ENCODE peak calls at places on chromosomes 3 and 15, in five cellular contexts. N, W, C, Y and L are unnamed samples.

GRCh38 chr15:101370330-101371024 is 75.4 kb upstream of the SNRPA1 start:
- DNase-seq in N (no peak), W (no peak), C (no peak), Y (no peak), L (no peak)

GRCh38 chr3:46191730-46192129 is 16.4 kb downstream of the CCR1 start:
- DNase-seq in N (no peak), W (no peak), C (no peak), Y (no peak), L (no peak)

GRCh38 chr15:31974855-31975421 is 55.4 kb upstream of the CHRNA7 start:
- DNase-seq in N (peak; percentile 92), W (peak; percentile 3), C (peak; percentile 88), Y (peak; percentile 11), L (peak; percentile 77)

GRCh38 chr3:4290272-4290893 is 12.8 kb upstream of the SETMAR start:
- DNase-seq in N (peak; percentile 55), W (no peak), C (peak; percentile 30), Y (peak; percentile 58), L (peak; percentile 55)

GRCh38 chr3:63593779-63594178 is 58.7 kb upstream of the SNTN start:
- DNase-seq in N (no peak), W (no peak), C (no peak), Y (no peak), L (no peak)

GRCh38 chr15:29822685-29823459 is 604 bp upstream of the TJP1 start:
- DNase-seq in N (peak; percentile 70), W (peak; percentile 75), C (peak; percentile 31), Y (peak; percentile 87), L (no peak)

GRCh38 chr3:37223084-37223975 is 48.9 kb upstream of the LRRFIP2 start:
- DNase-seq in N (no peak), W (peak; percentile 85), C (no peak), Y (no peak), L (no peak)

GRCh38 chr3:95154775-95155174 is 1091.9 kb downstream of the NSUN3 start:
- DNase-seq in N (no peak), W (peak; percentile 48), C (no peak), Y (no peak), L (no peak)

GRCh38 chr3:194572131-194572789 is 61.0 kb downstream of the TMEM44 start:
- DNase-seq in N (no peak), W (peak; percentile 81), C (peak; percentile 40), Y (peak; percentile 60), L (peak; percentile 24)

DNA sequence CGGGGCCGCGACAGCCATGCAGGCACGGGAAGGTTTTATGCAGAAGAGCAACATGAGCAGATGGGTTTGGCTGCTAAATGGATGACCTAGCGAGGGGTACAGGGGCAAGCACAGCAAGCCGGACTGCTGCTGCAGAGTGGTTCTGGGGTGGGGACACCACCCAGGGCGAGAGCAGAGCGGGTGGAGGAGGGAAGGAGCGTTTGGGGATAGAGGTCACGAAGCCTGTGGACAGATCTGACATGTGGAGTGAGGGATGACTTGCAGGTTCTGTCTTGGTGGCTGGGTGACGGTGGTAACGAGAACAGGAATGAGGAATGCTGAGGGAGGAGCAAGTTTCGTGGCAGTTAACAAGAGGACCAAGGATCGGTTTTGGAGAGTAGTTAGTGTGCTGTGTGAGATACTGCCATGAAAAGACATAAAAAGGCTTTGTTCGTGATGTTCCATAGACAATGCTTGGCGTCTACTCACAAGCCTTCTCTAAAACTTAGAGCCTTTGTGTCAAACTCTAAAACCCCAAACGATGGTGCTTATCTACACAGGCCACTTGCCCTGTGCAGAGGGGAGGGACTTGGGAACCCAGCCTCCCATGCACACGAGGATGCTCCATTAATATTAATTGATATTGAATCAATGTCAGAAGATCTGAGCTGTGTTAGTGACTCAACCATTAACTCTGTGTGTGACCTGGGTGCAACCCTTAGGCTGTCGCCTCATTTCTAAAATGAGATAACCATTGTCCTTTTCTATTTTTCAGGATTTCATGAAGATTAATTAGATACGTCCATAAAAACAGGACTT is 132.7 kb upstream of the SLC2A2 start:
- DNase-seq in N (no peak), W (no peak), C (no peak), Y (no peak), L (no peak)
- TF ChIP-seq EZH2 in N (no peak), W (no peak), C (no peak), Y (no peak), L (no peak)

DNA sequence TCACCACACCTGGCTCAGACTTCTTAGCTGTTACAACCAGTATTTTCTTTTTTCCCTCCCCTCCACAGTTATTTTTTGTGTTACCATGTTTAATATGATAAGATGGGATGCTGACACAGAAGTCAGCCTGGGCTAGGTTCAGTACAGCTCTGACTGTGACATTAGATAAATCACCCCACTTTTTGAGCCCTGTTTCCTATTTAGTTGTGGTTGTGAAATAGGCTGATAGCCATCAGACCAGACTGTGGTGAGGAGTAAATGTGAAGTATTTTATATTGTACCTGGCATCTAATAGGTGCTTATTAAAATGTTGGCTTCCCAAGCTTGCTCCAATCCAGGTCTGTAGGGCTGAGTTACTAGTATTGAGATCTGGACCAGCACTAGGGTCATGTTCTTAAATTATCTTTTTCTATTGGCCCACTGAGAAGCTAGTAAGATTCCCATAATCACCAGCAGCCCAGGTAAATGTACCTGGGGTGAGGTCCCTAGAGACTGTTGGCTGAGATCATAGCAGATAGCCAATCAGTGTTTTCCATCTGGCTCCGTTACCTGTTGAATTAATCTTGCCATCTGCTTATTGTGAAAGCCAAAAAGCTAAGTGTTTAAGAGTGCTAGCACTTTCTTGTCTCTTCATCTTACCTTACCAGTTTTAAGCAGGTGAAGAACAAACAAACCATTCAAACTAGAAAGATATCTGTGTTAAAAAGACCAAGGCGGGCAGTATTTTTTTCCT is 61.0 kb downstream of the CCK start:
- DNase-seq in N (no peak), W (no peak), C (no peak), Y (no peak), L (no peak)
- H3K36me3 ChIP-seq in N (peaks cover 11% of the 10 kb centered on the region), W (peaks cover 2% of the 10 kb centered on the region), C (peaks cover 8% of the 10 kb centered on the region), Y (peaks cover 17% of the 10 kb centered on the region), L (no peaks in the 10 kb centered on the region)

DNA sequence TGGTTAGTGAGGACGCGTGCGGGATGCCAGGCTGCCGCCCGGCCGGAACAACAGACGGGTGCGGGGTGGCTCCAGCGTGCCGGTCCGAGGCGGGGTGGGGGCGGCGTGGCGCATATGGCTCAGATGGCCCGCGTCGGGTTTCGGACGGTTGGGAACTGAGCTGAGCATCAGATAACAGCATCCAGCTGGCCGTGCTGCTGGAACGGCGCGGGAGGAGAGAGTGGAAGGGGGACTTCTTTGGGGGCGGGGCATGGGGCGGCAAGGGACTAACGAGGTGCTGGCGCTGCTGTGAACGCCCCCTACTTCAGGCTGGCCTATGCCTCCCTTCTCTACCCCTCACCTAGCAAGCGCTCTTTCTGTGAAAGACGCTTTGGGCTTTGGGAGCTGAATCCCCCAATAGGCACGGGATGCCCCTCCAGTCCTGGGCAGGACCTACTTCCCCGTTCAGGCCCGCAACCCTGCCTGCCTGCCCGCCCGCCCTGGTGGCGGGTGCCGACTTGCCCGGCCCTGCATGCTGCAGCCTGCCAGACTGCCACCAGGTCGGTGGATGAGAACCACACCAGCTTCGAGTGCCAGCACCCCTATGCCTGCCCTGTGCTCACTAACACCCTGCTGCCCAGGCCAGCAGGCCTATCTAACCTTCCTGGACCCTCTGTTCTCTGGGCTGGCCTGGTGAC is 541 bp downstream of the INKA1 start:
- DNase-seq in N (peak; percentile 76), W (no peak), C (peak; percentile 77), Y (peak; percentile 69), L (peak; percentile 57)
- TF ChIP-seq EZH2 in N (no peak), W (no peak), C (no peak), Y (no peak), L (no peak)

GRCh38 chr15:98955331-98955730 is 52.3 kb downstream of the PGPEP1L start:
- DNase-seq in N (no peak), W (no peak), C (no peak), Y (no peak), L (no peak)
- H3K36me3 ChIP-seq in N (peaks cover 10% of the 10 kb centered on the region), W (no peaks in the 10 kb centered on the region), C (no peaks in the 10 kb centered on the region), Y (peaks cover 27% of the 10 kb centered on the region), L (peaks cover 14% of the 10 kb centered on the region)

GRCh38 chr3:147372525-147373027 is 33.8 kb downstream of the ZIC4 start:
- DNase-seq in N (no peak), W (no peak), C (no peak), Y (no peak), L (no peak)
- TF ChIP-seq EZH2 in N (peak; percentile 94), W (no peak), C (peak; percentile 96), Y (peak; percentile 70), L (peak; percentile 86)

DNA sequence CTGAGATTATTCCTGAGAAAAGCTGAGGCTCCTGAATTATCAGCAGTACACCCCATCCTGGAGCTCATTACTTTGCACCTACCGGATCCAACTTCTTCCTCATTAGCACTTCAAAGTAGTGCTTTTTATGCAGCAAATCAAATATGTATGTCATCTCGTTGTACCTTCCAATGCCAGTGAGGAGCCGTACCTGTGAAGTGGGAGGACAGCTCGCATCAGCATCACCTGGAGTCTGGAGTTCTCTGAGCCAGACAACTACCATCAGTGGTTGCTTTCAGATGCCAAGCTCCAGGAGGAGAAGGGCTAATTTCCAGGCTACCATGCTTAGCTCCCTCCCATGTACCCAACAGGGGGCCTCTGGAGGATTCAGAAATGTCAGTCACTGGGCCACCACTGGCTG is 32.4 kb downstream of the EIF3J start:
- DNase-seq in N (no peak), W (no peak), C (no peak), Y (no peak), L (no peak)
- H3K36me3 ChIP-seq in N (peaks cover 19% of the 10 kb centered on the region), W (peaks cover 13% of the 10 kb centered on the region), C (peaks cover 14% of the 10 kb centered on the region), Y (peaks cover 21% of the 10 kb centered on the region), L (peaks cover 46% of the 10 kb centered on the region)

GRCh38 chr3:18445421-18446066 is 20.4 kb upstream of the SATB1 start:
- DNase-seq in N (peak; percentile 45), W (no peak), C (peak; percentile 27), Y (no peak), L (no peak)
- TF ChIP-seq EZH2 in N (no peak), W (no peak), C (no peak), Y (peak; percentile 60), L (no peak)

GRCh38 chr15:57631386-57632110 is 39.8 kb downstream of the MYZAP start:
- DNase-seq in N (no peak), W (no peak), C (no peak), Y (no peak), L (no peak)
- H3K36me3 ChIP-seq in N (no peaks in the 10 kb centered on the region), W (no peaks in the 10 kb centered on the region), C (no peaks in the 10 kb centered on the region), Y (peaks cover 45% of the 10 kb centered on the region), L (no peaks in the 10 kb centered on the region)